ENCODE peak calls at places on chromosome 12, in eight cellular contexts. I is bronchial epithelial cell; P is NCI-H146; F is astrocyte of the spinal cord; M is AML-193; Y is GM04504; O is RCC 7860; B is activated T-cell treated with anti-CD3 and anti-CD28 coated beads, Interleukin-2, amount 50 U/mL, for 4 hours. E is an unnamed sample.

GRCh38 chr12:39277416-39277815 is 165.5 kb downstream of the KIF21A start:
- DNase-seq in P (no peak), B (no peak), F (no peak), I (peak; percentile 14), M (no peak), O (no peak), Y (no peak), E (no peak)

GRCh38 chr12:78863482-78864427 is 819 bp upstream of the SYT1 start:
- DNase-seq in I (peak; percentile 40), P (peak; percentile 94), B (no peak), M (no peak), Y (peak; percentile 3), O (peak; percentile 10), F (peak; percentile 73), E (no peak)

GRCh38 chr12:103742349-103742784 is 98.7 kb downstream of the NT5DC3 start:
- DNase-seq in F (no peak), B (no peak), M (no peak), I (peak; percentile 27), P (peak; percentile 82), O (no peak), Y (peak; percentile 20), E (no peak)

GRCh38 chr12:82682326-82682725 is 4.4 kb upstream of the TMTC2 start:
- DNase-seq in O (no peak), Y (no peak), P (peak; percentile 1), B (no peak), F (no peak), I (no peak), M (no peak), E (no peak)

GRCh38 chr12:2169964-2170363 is 117.2 kb downstream of the CACNA1C start:
- DNase-seq in O (no peak), B (no peak), P (no peak), I (no peak), Y (no peak), M (no peak), F (peak; percentile 33), E (no peak)

GRCh38 chr12:95805864-95806669 is 15.5 kb upstream of the NTN4 start:
- DNase-seq in I (peak; percentile 100), Y (peak; percentile 99), O (peak; percentile 88), P (no peak), M (no peak), B (no peak), F (peak; percentile 97), E (peak; percentile 8)

GRCh38 chr12:94244165-94245133 is 96.1 kb downstream of the PLXNC1 start:
- DNase-seq in I (no peak), M (peak; percentile 96), O (no peak), F (no peak), Y (no peak), P (no peak), B (no peak), E (peak; percentile 79)

GRCh38 chr12:9906888-9907287 is 25.3 kb downstream of the CLEC2A start:
- DNase-seq in F (no peak), O (no peak), M (peak; percentile 36), I (peak; percentile 24), B (peak; percentile 30), Y (no peak), P (no peak), E (peak; percentile 55)

GRCh38 chr12:6540181-6540877 is 6.0 kb downstream of the GAPDH start:
- DNase-seq in M (no peak), P (peak; percentile 85), I (peak; percentile 94), O (peak; percentile 85), B (peak; percentile 24), Y (peak; percentile 95), F (peak; percentile 93), E (peak; percentile 59)

E was measured in activated CD8-positive, alpha-beta T cell treated with anti-CD3 and anti-CD28 coated beads for 36 hours.